ENCODE peak calls at places on chromosome 18, in five cellular contexts. V, Z, S, A and N are unnamed samples.
A peak's percentile ranks its signal among the peaks of the same experiment; 100 is the strongest.

GRCh38 chr18:8329186-8329771 is 280.0 kb upstream of the RAB12 start:
- DNase-seq in A (no peak), S (no peak), Z (no peak), V (no peak), N (no peak)

GRCh38 chr18:32425466-32425865 is 45.2 kb downstream of the GAREM1 start:
- DNase-seq in V (no peak), S (no peak), A (no peak), Z (no peak), N (no peak)

GRCh38 chr18:10169064-10169562 is 255.3 kb downstream of the VAPA start:
- DNase-seq in Z (no peak), S (peak; percentile 48), V (no peak), A (no peak), N (no peak)

GRCh38 chr18:13461936-13462335 is 243.4 kb downstream of the LDLRAD4 start:
- DNase-seq in Z (no peak), S (no peak), A (no peak), V (no peak), N (no peak)

GRCh38 chr18:48800479-48800876 is 150.3 kb downstream of the SMAD7 start:
- DNase-seq in S (no peak), V (no peak), A (peak; percentile 35), Z (no peak), N (no peak)

GRCh38 chr18:48405108-48405507 is 4.1 kb downstream of the ZBTB7C start:
- DNase-seq in A (no peak), V (no peak), Z (no peak), S (peak; percentile 33), N (no peak)

GRCh38 chr18:79965119-79965902 is 868 bp downstream of the HSBP1L1 start:
- DNase-seq in V (peak; percentile 62), A (no peak), Z (no peak), S (peak; percentile 58), N (no peak)

GRCh38 chr18:58239879-58240278 is 195.9 kb downstream of the NEDD4L start:
- DNase-seq in S (no peak), A (no peak), V (no peak), Z (no peak), N (no peak)

GRCh38 chr18:79738041-79738461 is 58.4 kb downstream of the CTDP1 start:
- DNase-seq in Z (no peak), A (no peak), S (no peak), V (no peak), N (no peak)

GRCh38 chr18:45715212-45715780 is 8.7 kb upstream of the SLC14A1 start:
- DNase-seq in A (no peak), V (no peak), S (no peak), Z (no peak), N (no peak)

GRCh38 chr18:76354348-76354747 is 140.7 kb downstream of the ZNF516 start:
- DNase-seq in A (no peak), Z (no peak), S (no peak), V (no peak), N (no peak)

GRCh38 chr18:39166776-39167175 is 1601.2 kb upstream of the CELF4 start:
- DNase-seq in Z (no peak), V (no peak), S (no peak), A (no peak), N (no peak)

GRCh38 chr18:4758980-4759379 is 303.9 kb upstream of the DLGAP1 start:
- DNase-seq in Z (no peak), S (no peak), V (no peak), A (no peak), N (no peak)

GRCh38 chr18:31248783-31249521 is 69.0 kb upstream of the DSG1 start:
- DNase-seq in V (no peak), Z (no peak), A (no peak), S (no peak), N (no peak)

GRCh38 chr18:44536041-44536440 is 144.6 kb upstream of the SETBP1 start:
- DNase-seq in S (no peak), Z (no peak), V (no peak), A (no peak), N (peak; percentile 14)

GRCh38 chr18:13539050-13539449 is 187.3 kb downstream of the FAM210A start:
- DNase-seq in Z (no peak), V (no peak), S (no peak), A (no peak), N (no peak)

DNA sequence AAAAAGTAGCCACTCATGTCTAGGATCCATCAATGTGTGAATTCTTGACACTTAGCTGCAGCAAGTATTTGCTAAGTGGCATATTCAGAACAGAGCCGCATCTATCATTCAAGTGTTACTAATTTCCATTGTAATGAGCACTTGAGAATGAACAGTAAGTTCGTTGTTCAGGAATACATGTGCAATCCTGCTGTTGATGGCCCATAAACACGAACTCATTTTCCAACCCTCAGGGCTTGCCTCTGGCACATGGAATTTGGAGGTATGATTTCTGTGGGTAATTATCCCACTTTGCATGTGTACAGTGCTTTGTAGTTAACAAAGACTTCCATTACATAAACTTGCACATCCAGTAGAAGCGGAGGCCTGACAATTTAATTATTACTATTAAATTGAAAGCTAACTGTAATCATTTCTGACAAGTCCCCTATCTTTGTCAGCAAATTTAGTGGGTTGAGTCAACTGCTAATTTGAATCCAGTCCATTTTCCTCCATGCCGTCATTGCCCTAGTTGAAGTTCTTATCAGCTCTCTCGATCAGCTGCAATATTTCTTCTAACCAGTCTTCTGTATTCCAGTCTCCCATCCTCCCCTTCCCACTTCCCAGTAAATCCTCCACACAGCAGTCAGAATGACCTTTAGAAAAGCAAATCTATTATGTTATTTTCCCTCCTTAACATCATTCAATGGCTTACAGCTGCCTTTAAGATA is 116.0 kb upstream of the AQP4 start:
- DNase-seq in S (no peak), A (no peak), Z (no peak), V (no peak), N (no peak)
- TF ChIP-seq POLR2AphosphoS5 in S (no peak), A (no peak), Z (no peak), V (no peak), N (no peak)

GRCh38 chr18:11259421-11259820 is 110.1 kb upstream of the PIEZO2 start:
- DNase-seq in V (peak; percentile 28), S (peak; percentile 13), Z (no peak), A (no peak), N (no peak)
- TF ChIP-seq POLR2AphosphoS5 in V (no peak), S (no peak), Z (no peak), A (no peak), N (no peak)

GRCh38 chr18:2657043-2657512 is 1.6 kb downstream of the SMCHD1 start:
- DNase-seq in A (no peak), Z (no peak), V (no peak), S (no peak), N (no peak)

GRCh38 chr18:2655954-2656236 is 369 bp downstream of the SMCHD1 start:
- DNase-seq in Z (no peak), V (peak; percentile 64), A (no peak), S (no peak), N (no peak)

GRCh38 chr18:2655153-2655953 is at the start of gene SMCHD1:
- DNase-seq in A (peak; percentile 73), Z (peak; percentile 93), S (peak; percentile 93), V (peak; percentile 81), N (no peak)

GRCh38 chr18:2657788-2658458 is 2.4 kb downstream of the SMCHD1 start:
- DNase-seq in Z (no peak), V (no peak), A (no peak), S (no peak), N (no peak)

DNA sequence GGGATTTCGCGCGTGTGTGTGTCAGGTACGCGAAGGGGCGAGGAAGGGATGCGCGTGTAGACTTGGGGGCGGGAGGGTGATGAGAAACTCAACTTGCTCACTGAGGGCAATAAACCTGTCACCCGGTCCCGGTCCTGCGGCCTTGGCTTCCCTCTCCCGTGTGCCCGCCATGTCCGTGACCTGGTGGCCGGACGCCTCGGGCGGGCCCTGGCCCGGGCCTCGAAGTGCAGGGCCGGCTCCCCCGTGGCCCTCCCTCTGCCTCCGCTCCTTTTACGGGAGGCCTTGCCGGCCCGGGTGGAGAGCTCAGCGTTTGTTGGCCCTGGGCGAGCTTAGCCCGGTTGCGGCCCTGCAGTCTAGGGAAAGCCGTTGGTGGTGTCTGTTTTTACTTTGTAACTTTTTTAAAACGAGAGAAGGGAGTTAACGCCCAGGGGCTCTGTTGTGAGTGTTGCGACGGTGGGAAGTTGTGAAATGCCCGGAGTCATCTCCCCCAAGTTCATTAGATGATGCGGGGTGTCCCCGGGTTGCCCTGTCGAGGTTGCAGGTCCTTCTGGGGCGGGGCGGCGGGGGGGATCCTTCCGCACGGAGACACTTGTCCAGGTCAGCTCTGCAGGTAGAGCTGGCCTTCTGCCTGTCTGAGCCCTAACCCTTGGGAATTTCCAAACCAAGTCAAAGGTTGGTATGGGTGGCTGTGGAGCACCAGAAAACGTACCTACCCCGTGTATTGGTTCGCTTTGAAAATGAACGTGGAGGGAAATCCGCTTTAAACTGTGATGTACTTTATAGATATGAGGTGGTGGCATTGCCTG is 914 bp downstream of the SMCHD1 start:
- DNase-seq in A (peak; percentile 58), S (peak; percentile 72), V (peak; percentile 55), Z (peak; percentile 36), N (no peak)
- TF ChIP-seq POLR2AphosphoS5 in A (no peak), S (no peak), V (no peak), Z (no peak), N (no peak)

GRCh38 chr18:23401400-23402347 is 51.4 kb upstream of the RIOK3 start:
- DNase-seq in A (no peak), Z (no peak), V (peak; percentile 63), S (no peak), N (no peak)
- TF ChIP-seq POLR2AphosphoS5 in A (no peak), Z (no peak), V (no peak), S (no peak), N (no peak)